ENCODE peak calls at places on chromosomes 16 and 17, in eight cellular contexts. One of them, this sample, is unnamed.

GRCh38 chr16:19143241-19143640 is 24.8 kb upstream of the SYT17 start:
- DNase-seq in ACHN: no peak
- DNase-seq in astrocyte of the cerebellum: no peak
- DNase-seq in neural crest cell: no peak
- DNase-seq in NCI-H2081: no peak
- DNase-seq in BE2C: peak
- DNase-seq in cortex of kidney: no peak
- DNase-seq in activated CD8-positive, alpha-beta memory T cell treated with anti-CD3 and anti-CD28 coated beads, Interleukin-2, amount 50 U/mL, for 4 hours: no peak
- DNase-seq in this sample: no peak

GRCh38 chr17:57945999-57946797 is 9.0 kb downstream of the CUEDC1 start:
- DNase-seq in cortex of kidney: no peak
- DNase-seq in BE2C: no peak
- DNase-seq in astrocyte of the cerebellum: no peak
- DNase-seq in ACHN: peak
- DNase-seq in activated CD8-positive, alpha-beta memory T cell treated with anti-CD3 and anti-CD28 coated beads, Interleukin-2, amount 50 U/mL, for 4 hours: no peak
- DNase-seq in neural crest cell: no peak
- DNase-seq in NCI-H2081: no peak
- DNase-seq in this sample: no peak

GRCh38 chr17:37824534-37825485 is 80.0 kb upstream of the HNF1B start:
- DNase-seq in BE2C: no peak
- DNase-seq in NCI-H2081: no peak
- DNase-seq in cortex of kidney: no peak
- DNase-seq in ACHN: peak
- DNase-seq in neural crest cell: no peak
- DNase-seq in activated CD8-positive, alpha-beta memory T cell treated with anti-CD3 and anti-CD28 coated beads, Interleukin-2, amount 50 U/mL, for 4 hours: no peak
- DNase-seq in astrocyte of the cerebellum: peak
- DNase-seq in this sample: peak

GRCh38 chr17:4179071-4179470 is 36.1 kb downstream of the CYB5D2 start:
- DNase-seq in neural crest cell: no peak
- DNase-seq in ACHN: no peak
- DNase-seq in BE2C: no peak
- DNase-seq in cortex of kidney: no peak
- DNase-seq in activated CD8-positive, alpha-beta memory T cell treated with anti-CD3 and anti-CD28 coated beads, Interleukin-2, amount 50 U/mL, for 4 hours: no peak
- DNase-seq in astrocyte of the cerebellum: no peak
- DNase-seq in NCI-H2081: no peak
- DNase-seq in this sample: no peak

GRCh38 chr17:12193336-12193735 is 172.7 kb downstream of the MAP2K4 start:
- DNase-seq in cortex of kidney: no peak
- DNase-seq in astrocyte of the cerebellum: no peak
- DNase-seq in NCI-H2081: no peak
- DNase-seq in activated CD8-positive, alpha-beta memory T cell treated with anti-CD3 and anti-CD28 coated beads, Interleukin-2, amount 50 U/mL, for 4 hours: no peak
- DNase-seq in BE2C: no peak
- DNase-seq in neural crest cell: no peak
- DNase-seq in ACHN: no peak
- DNase-seq in this sample: no peak

GRCh38 chr17:79628861-79629547 is 18.2 kb upstream of the RBFOX3 start:
- DNase-seq in BE2C: no peak
- DNase-seq in cortex of kidney: no peak
- DNase-seq in ACHN: no peak
- DNase-seq in NCI-H2081: no peak
- DNase-seq in astrocyte of the cerebellum: no peak
- DNase-seq in activated CD8-positive, alpha-beta memory T cell treated with anti-CD3 and anti-CD28 coated beads, Interleukin-2, amount 50 U/mL, for 4 hours: no peak
- DNase-seq in neural crest cell: no peak
- DNase-seq in this sample: no peak

GRCh38 chr16:46857261-46857962 is 26.4 kb upstream of the C16orf87 start:
- DNase-seq in BE2C: peak
- DNase-seq in neural crest cell: peak
- DNase-seq in activated CD8-positive, alpha-beta memory T cell treated with anti-CD3 and anti-CD28 coated beads, Interleukin-2, amount 50 U/mL, for 4 hours: no peak
- DNase-seq in ACHN: peak
- DNase-seq in NCI-H2081: peak
- DNase-seq in astrocyte of the cerebellum: peak
- DNase-seq in cortex of kidney: no peak
- DNase-seq in this sample: no peak

GRCh38 chr16:24988593-24989338 is 26.4 kb downstream of the ARHGAP17 start:
- DNase-seq in cortex of kidney: no peak
- DNase-seq in NCI-H2081: no peak
- DNase-seq in activated CD8-positive, alpha-beta memory T cell treated with anti-CD3 and anti-CD28 coated beads, Interleukin-2, amount 50 U/mL, for 4 hours: no peak
- DNase-seq in BE2C: peak
- DNase-seq in astrocyte of the cerebellum: no peak
- DNase-seq in neural crest cell: no peak
- DNase-seq in ACHN: no peak
- DNase-seq in this sample: no peak

GRCh38 chr17:69949931-69950330 is 125.1 kb upstream of the KCNJ16 start:
- DNase-seq in neural crest cell: no peak
- DNase-seq in BE2C: no peak
- DNase-seq in astrocyte of the cerebellum: no peak
- DNase-seq in cortex of kidney: no peak
- DNase-seq in NCI-H2081: no peak
- DNase-seq in ACHN: no peak
- DNase-seq in activated CD8-positive, alpha-beta memory T cell treated with anti-CD3 and anti-CD28 coated beads, Interleukin-2, amount 50 U/mL, for 4 hours: no peak
- DNase-seq in this sample: no peak

GRCh38 chr17:81393684-81394376 is 1.4 kb upstream of the BAHCC1 start:
- DNase-seq in astrocyte of the cerebellum: peak
- DNase-seq in ACHN: peak
- DNase-seq in cortex of kidney: no peak
- DNase-seq in BE2C: peak
- DNase-seq in activated CD8-positive, alpha-beta memory T cell treated with anti-CD3 and anti-CD28 coated beads, Interleukin-2, amount 50 U/mL, for 4 hours: peak
- DNase-seq in neural crest cell: peak
- DNase-seq in NCI-H2081: peak
- DNase-seq in this sample: peak

GRCh38 chr17:81944858-81945257 is 2.2 kb downstream of the MYADML2 start:
- DNase-seq in BE2C: no peak
- DNase-seq in cortex of kidney: no peak
- DNase-seq in NCI-H2081: no peak
- DNase-seq in activated CD8-positive, alpha-beta memory T cell treated with anti-CD3 and anti-CD28 coated beads, Interleukin-2, amount 50 U/mL, for 4 hours: no peak
- DNase-seq in ACHN: no peak
- DNase-seq in astrocyte of the cerebellum: no peak
- DNase-seq in neural crest cell: no peak
- DNase-seq in this sample: no peak

GRCh38 chr17:63437287-63438091 is 8.6 kb downstream of the CYB561 start:
- DNase-seq in ACHN: no peak
- DNase-seq in neural crest cell: no peak
- DNase-seq in BE2C: peak
- DNase-seq in cortex of kidney: no peak
- DNase-seq in activated CD8-positive, alpha-beta memory T cell treated with anti-CD3 and anti-CD28 coated beads, Interleukin-2, amount 50 U/mL, for 4 hours: no peak
- DNase-seq in astrocyte of the cerebellum: no peak
- DNase-seq in NCI-H2081: no peak
- DNase-seq in this sample: no peak

GRCh38 chr17:79363552-79364275 is 247.1 kb downstream of the RBFOX3 start:
- DNase-seq in astrocyte of the cerebellum: no peak
- DNase-seq in BE2C: no peak
- DNase-seq in activated CD8-positive, alpha-beta memory T cell treated with anti-CD3 and anti-CD28 coated beads, Interleukin-2, amount 50 U/mL, for 4 hours: no peak
- DNase-seq in neural crest cell: no peak
- DNase-seq in NCI-H2081: no peak
- DNase-seq in cortex of kidney: no peak
- DNase-seq in ACHN: no peak
- DNase-seq in this sample: no peak

GRCh38 chr16:17369441-17369951 is 101.3 kb downstream of the XYLT1 start:
- DNase-seq in BE2C: no peak
- DNase-seq in NCI-H2081: no peak
- DNase-seq in activated CD8-positive, alpha-beta memory T cell treated with anti-CD3 and anti-CD28 coated beads, Interleukin-2, amount 50 U/mL, for 4 hours: peak
- DNase-seq in astrocyte of the cerebellum: no peak
- DNase-seq in ACHN: no peak
- DNase-seq in neural crest cell: no peak
- DNase-seq in cortex of kidney: no peak
- DNase-seq in this sample: no peak

GRCh38 chr16:85376292-85377095 is 236.6 kb upstream of the GSE1 start:
- DNase-seq in BE2C: peak
- DNase-seq in NCI-H2081: no peak
- DNase-seq in activated CD8-positive, alpha-beta memory T cell treated with anti-CD3 and anti-CD28 coated beads, Interleukin-2, amount 50 U/mL, for 4 hours: no peak
- DNase-seq in astrocyte of the cerebellum: no peak
- DNase-seq in neural crest cell: no peak
- DNase-seq in cortex of kidney: no peak
- DNase-seq in ACHN: no peak
- DNase-seq in this sample: no peak

GRCh38 chr17:5661486-5662125 is 77.3 kb upstream of the NLRP1 start:
- DNase-seq in neural crest cell: no peak
- DNase-seq in NCI-H2081: no peak
- DNase-seq in astrocyte of the cerebellum: no peak
- DNase-seq in activated CD8-positive, alpha-beta memory T cell treated with anti-CD3 and anti-CD28 coated beads, Interleukin-2, amount 50 U/mL, for 4 hours: no peak
- DNase-seq in BE2C: no peak
- DNase-seq in cortex of kidney: no peak
- DNase-seq in ACHN: no peak
- DNase-seq in this sample: no peak